ENCODE peak calls at places on chromosome 12, in seven cellular contexts. T is psoas muscle; C is heart left ventricle; Q is CD8-positive, alpha-beta T cell; L is CD8-positive, alpha-beta memory T cell; U is IMR-90; A is vagina. N is an unnamed sample. For H3K4me1, the result is how much of the 10 kb centered on the place peaks cover.

GRCh38 chr12:51415931-51416330 is 8.7 kb upstream of the SLC4A8 start:
- DNase-seq in T (no peak), C (no peak), Q (no peak), L (no peak), U (no peak), A (no peak), N (no peak)

GRCh38 chr12:54187075-54187474 is 1.7 kb downstream of the SMUG1 start:
- DNase-seq in T (no peak), C (no peak), Q (no peak), L (no peak), U (no peak), A (no peak), N (no peak)

GRCh38 chr12:46282829-46283228 is 14.0 kb upstream of the SLC38A1 start:
- DNase-seq in T (no peak), C (no peak), Q (no peak), L (no peak), U (no peak), A (no peak), N (no peak)

GRCh38 chr12:57657744-57658143 is 24.7 kb upstream of the B4GALNT1 start:
- DNase-seq in T (no peak), C (no peak), Q (no peak), L (no peak), U (peak), A (no peak), N (no peak)

GRCh38 chr12:57726151-57726883 is 12.2 kb downstream of the AGAP2 start:
- DNase-seq in T (peak), C (peak), Q (peak), L (no peak), U (peak), A (peak), N (no peak)

GRCh38 chr12:7021956-7022355 is 3.7 kb upstream of the LPCAT3 start:
- DNase-seq in T (no peak), C (no peak), Q (no peak), L (no peak), U (no peak), A (no peak), N (no peak)

GRCh38 chr12:41064411-41064810 is 123.7 kb upstream of the PDZRN4 start:
- DNase-seq in T (no peak), C (no peak), Q (no peak), L (no peak), U (no peak), A (no peak), N (no peak)

GRCh38 chr12:58341791-58342190 is 400.4 kb downstream of the ATP23 start:
- DNase-seq in T (no peak), C (no peak), Q (no peak), L (no peak), U (peak), A (no peak), N (no peak)

GRCh38 chr12:120687570-120688289 is 781 bp downstream of the MLEC start:
- DNase-seq in T (peak), C (peak), Q (peak), L (peak), U (no peak), A (no peak), N (no peak)

GRCh38 chr12:75984577-75985182 is 46.9 kb downstream of the PHLDA1 start:
- DNase-seq in T (no peak), C (no peak), Q (no peak), L (no peak), U (no peak), A (no peak), N (no peak)

GRCh38 chr12:132610051-132610759 is at the start of gene LRCOL1:
- DNase-seq in T (peak), C (peak), Q (no peak), L (no peak), U (peak), A (no peak), N (no peak)

GRCh38 chr12:32369202-32369601 is 30.2 kb upstream of the FGD4 start:
- DNase-seq in T (no peak), C (no peak), Q (no peak), L (no peak), U (no peak), A (no peak), N (no peak)

GRCh38 chr12:112175361-112176155 is 50.2 kb downstream of the TRAFD1 start:
- DNase-seq in T (peak), C (no peak), Q (no peak), L (no peak), U (no peak), A (no peak), N (no peak)

GRCh38 chr12:40105515-40106201 is at the start of gene SLC2A13:
- DNase-seq in T (peak), C (peak), Q (peak), L (peak), U (peak), A (no peak), N (no peak)

GRCh38 chr12:402127-402456 is 648 bp downstream of the CCDC77 start:
- DNase-seq in T (no peak), C (no peak), Q (no peak), L (no peak), U (peak), A (no peak), N (no peak)

GRCh38 chr12:108564724-108565123 is 2.3 kb downstream of the ISCU start:
- DNase-seq in T (no peak), C (no peak), Q (no peak), L (no peak), U (no peak), A (no peak), N (no peak)

GRCh38 chr12:31369712-31370521 is 44.0 kb upstream of the SINHCAF start:
- DNase-seq in T (no peak), C (peak), Q (no peak), L (no peak), U (peak), A (no peak), N (no peak)

GRCh38 chr12:57063991-57064725 is 14.2 kb upstream of the MYO1A start:
- DNase-seq in T (no peak), C (no peak), Q (no peak), L (peak), U (peak), A (no peak), N (no peak)

GRCh38 chr12:6157482-6157881 is 33.0 kb upstream of the VWF start:
- DNase-seq in T (no peak), C (no peak), Q (no peak), L (no peak), U (no peak), A (no peak), N (no peak)

GRCh38 chr12:93039062-93039461 is 110.0 kb upstream of the EEA1 start:
- DNase-seq in T (no peak), C (no peak), Q (no peak), L (no peak), U (peak), A (no peak), N (no peak)

GRCh38 chr12:95004610-95005009 is 1.1 kb upstream of the NDUFA12 start:
- DNase-seq in T (no peak), C (no peak), Q (no peak), L (no peak), U (peak), A (no peak), N (no peak)

GRCh38 chr12:106585862-106586534 is 3.2 kb downstream of the RFX4 start:
- DNase-seq in T (no peak), C (no peak), Q (no peak), L (no peak), U (no peak), A (no peak), N (no peak)

GRCh38 chr12:46292754-46293402 is 24.0 kb upstream of the SLC38A1 start:
- DNase-seq in T (no peak), C (no peak), Q (no peak), L (no peak), U (no peak), A (no peak), N (no peak)

GRCh38 chr12:8678661-8679111 is 16.1 kb upstream of the MFAP5 start:
- DNase-seq in T (no peak), C (no peak), Q (no peak), L (no peak), U (no peak), A (no peak), N (no peak)

DNA sequence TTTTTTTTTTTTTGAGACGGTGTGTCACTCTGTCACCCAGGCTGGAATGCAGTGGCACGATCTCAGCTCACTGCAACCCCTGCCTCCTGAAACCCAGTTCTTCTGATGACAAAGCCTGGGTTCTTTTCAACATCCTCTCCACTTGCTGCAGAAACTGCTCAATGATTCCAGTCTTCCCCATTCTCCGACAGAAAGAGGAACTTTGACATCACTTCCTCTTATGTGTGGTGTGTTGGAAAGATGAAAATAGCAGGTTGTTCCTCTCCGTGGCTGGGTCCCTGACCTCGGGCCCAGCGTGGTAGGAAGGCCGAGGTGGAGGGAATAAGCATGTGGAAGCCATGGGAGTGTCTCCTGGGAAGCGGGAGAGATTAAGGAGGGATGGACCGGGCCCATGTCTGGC is 198.3 kb downstream of the PHETA1 start:
- DNase-seq in T (no peak), C (no peak), Q (no peak), L (no peak), U (no peak), A (no peak), N (no peak)
- H3K4me3 ChIP-seq in T (no peak), C (no peak), Q (no peak), L (no peak), U (no peak), A (no peak), N (no peak)

GRCh38 chr12:121793501-121793835 is at the start of gene RHOF:
- DNase-seq in T (no peak), C (no peak), Q (peak), L (no peak), U (no peak), A (no peak), N (no peak)
- H3K27ac ChIP-seq in T (peak), C (peak), Q (peak), L (peak), U (peak), A (peak), N (no peak)

DNA sequence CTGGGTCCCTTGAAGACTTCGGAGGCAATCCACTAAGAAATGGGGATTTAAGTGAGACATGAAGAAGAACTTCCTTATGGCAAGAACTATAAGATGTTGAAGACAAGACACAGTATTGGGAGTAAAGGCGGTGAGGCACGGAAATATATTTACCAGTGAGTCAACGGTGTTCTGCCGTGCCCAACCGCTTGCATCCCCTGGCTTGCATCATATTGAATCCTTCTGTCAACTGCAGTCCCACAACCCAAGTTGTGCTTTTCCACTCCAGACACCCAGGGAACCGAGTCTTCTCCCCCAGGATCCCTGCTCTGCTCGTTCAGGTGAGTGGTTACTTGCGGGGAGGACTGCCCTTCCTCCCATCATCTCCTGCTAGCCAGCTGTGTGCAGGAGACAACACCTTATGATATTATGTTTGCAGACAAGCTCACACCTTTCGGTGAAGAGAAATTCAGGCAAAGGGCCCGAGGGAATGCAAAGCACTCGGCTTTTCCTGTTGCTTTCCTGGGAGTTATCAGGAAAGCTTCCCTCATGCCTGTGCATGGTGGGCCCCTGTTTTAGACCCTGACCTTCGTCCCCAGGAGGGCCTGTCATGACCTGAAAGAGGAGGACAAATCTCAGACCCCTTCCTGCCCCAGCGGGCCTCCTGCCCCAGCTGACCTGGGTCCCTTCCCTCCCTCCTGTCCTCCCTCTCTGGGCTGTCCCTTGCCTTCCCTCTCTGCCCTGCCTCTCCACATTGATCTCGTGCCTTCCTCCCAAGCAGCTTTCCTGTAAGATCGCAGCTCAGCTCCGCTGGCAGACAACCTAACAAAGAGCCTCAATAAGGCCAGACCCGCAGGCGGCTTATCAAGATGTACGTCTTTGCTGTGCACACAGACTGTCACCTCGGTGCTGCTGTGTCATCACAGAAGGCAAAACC is 4.3 kb upstream of the LRTM2 start:
- DNase-seq in T (no peak), C (no peak), Q (no peak), L (no peak), U (no peak), A (no peak), N (no peak)
- H3K4me1 ChIP-seq in T (under half), C (under half), Q (under half), L (under half), U (under half), A (under half), N (under half)

DNA sequence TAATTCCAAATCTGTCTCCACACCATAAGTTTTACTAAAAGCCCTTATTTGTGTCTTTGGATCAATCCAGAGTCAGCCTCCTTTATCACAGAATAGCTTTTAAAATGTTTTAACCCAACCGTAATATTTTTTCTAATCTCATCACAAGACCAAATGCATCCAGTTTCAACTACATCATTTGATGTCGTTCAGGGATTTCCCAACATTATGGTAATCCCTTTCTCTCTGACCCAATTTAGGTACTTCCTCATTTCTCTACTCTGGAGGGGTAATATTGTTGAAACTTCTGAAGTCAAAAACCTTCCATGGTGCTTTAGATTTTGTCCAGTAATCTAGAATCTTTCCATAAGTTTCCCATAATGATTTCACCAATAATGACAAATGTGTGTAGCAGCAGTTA is 596.8 kb downstream of the SOX5 start:
- DNase-seq in T (no peak), C (no peak), Q (no peak), L (no peak), U (no peak), A (no peak), N (no peak)
- H3K4me3 ChIP-seq in T (no peak), C (no peak), Q (no peak), L (no peak), U (no peak), A (no peak), N (no peak)

GRCh38 chr12:48420031-48420775 is 52.2 kb upstream of the ANP32D start:
- DNase-seq in T (no peak), C (no peak), Q (no peak), L (no peak), U (no peak), A (no peak), N (no peak)

GRCh38 chr12:48424644-48425043 is 47.7 kb upstream of the ANP32D start:
- DNase-seq in T (no peak), C (no peak), Q (no peak), L (no peak), U (no peak), A (no peak), N (no peak)

GRCh38 chr12:48419409-48419935 is 52.9 kb upstream of the ANP32D start:
- DNase-seq in T (no peak), C (no peak), Q (no peak), L (no peak), U (no peak), A (no peak), N (no peak)

GRCh38 chr12:48423200-48423599 is 49.2 kb upstream of the ANP32D start:
- DNase-seq in T (no peak), C (no peak), Q (no peak), L (no peak), U (no peak), A (no peak), N (no peak)

DNA sequence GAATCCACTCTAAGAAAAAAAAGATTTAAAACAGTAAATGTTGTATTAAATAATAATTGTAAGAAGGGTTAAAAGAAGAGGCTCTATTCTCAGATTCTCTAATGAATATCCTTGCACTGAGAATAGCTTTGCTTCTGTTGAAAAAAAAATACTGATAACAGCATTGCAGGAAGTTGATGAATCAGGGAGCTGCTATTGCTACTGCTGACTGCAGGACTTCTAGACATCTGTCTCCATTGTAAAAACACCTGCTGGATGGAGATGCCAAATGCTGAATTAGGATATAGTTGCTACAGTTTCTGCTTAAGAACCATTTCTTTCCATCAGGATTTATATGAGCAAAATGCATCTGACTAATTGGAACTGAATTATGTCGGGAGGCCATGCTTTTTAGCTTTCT is 50.3 kb upstream of the ANP32D start:
- DNase-seq in T (no peak), C (no peak), Q (no peak), L (no peak), U (no peak), A (no peak), N (no peak)
- H3K27ac ChIP-seq in T (no peak), C (no peak), Q (no peak), L (no peak), U (no peak), A (no peak), N (no peak)

GRCh38 chr12:19190292-19191031 is 60.9 kb downstream of the PLEKHA5 start:
- DNase-seq in T (no peak), C (no peak), Q (no peak), L (no peak), U (peak), A (no peak), N (no peak)

GRCh38 chr12:19185262-19185929 is 55.9 kb downstream of the PLEKHA5 start:
- DNase-seq in T (no peak), C (no peak), Q (no peak), L (no peak), U (no peak), A (no peak), N (no peak)

GRCh38 chr12:19189522-19189921 is 60.0 kb downstream of the PLEKHA5 start:
- DNase-seq in T (no peak), C (no peak), Q (no peak), L (no peak), U (peak), A (no peak), N (no peak)

GRCh38 chr12:19183121-19183838 is 53.7 kb downstream of the PLEKHA5 start:
- DNase-seq in T (no peak), C (no peak), Q (no peak), L (no peak), U (peak), A (no peak), N (no peak)

DNA sequence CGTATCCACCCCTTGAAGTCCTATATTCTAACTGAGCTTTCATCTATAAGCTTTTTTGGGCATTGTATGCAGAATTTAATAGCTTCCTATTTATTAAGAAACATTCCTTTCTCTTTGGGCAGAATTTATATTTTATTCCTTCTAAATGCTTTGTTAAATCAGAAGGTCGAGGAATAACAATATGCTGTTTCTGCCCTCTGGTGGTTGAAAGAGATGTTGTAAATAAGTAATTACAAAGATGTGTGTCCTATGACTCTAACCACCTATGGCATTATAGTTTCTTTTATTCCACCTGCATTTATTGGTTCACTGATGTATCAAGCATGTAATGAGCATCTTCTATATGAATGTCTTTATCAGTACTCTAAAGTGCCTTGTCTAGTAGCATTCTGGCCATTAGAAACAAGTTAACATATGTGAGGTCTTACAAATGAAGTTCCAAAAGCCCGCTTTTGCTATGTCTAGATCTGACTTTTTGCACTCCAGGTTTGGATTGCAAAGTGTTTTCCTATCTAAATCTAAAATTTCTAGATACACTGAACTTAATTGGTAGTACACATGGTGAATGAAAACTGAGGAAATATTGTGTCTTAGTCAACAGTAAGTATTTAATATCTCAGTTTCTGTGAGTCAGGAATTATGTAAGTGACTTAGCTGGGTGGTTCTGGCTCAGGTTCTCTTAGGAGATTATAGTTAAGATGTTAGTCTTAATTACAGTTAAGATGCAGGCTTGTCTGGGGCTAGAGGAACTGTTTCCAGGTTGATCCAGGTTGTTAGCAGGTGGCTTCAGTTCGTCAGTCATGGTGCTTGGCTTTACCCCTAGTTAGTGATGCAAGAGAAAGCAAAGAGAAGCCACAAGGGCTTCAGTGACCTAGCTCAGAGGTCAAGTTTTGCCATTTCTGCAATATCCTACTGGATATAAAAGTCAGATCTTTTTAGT is 57.5 kb downstream of the PLEKHA5 start:
- DNase-seq in T (no peak), C (no peak), Q (no peak), L (peak), U (peak), A (no peak), N (no peak)
- H3K4me1 ChIP-seq in T (under half), C (under half), Q (under half), L (under half), U (under half), A (half or more), N (under half)

GRCh38 chr12:110047297-110047940 is 903 bp downstream of the C12orf76 start:
- DNase-seq in T (no peak), C (no peak), Q (no peak), L (no peak), U (no peak), A (no peak), N (no peak)

GRCh38 chr12:110046451-110047187 is 1.7 kb downstream of the C12orf76 start:
- DNase-seq in T (no peak), C (no peak), Q (no peak), L (no peak), U (no peak), A (no peak), N (no peak)

GRCh38 chr12:110048242-110049027 is at the start of gene C12orf76:
- DNase-seq in T (peak), C (peak), Q (peak), L (peak), U (peak), A (peak), N (peak)

DNA sequence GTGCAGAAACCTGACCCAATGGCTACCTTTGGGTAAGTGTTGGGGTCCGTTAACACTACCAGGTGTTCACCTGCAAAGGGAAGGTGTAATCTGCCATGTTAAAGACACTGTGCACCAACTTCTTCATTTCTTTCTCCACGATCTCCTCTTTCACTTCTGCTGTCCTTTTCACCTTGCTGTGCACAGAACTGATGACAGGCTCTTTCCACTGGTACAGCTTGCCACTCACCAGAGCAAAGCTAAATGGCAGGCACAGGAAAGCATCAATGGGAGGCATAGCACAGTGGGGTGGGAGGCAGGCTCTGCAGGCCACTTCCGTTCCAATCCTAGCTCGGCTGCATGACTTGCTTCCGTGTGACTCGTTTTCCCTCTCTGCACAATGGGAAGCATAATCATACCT is 2.6 kb upstream of the C12orf76 start:
- DNase-seq in T (no peak), C (no peak), Q (no peak), L (no peak), U (no peak), A (no peak), N (no peak)
- H3K4me3 ChIP-seq in T (no peak), C (no peak), Q (no peak), L (no peak), U (no peak), A (no peak), N (no peak)